ENCODE peak calls at places on chromosomes 6 and 20, in six cellular contexts. U is right lobe of liver; F is GM10248; N is SW 1271; Z is stimulated activated naive CD8-positive, alpha-beta T cell treated with anti-CD3 and anti-CD28 coated beads, Interleukin-15, Interleukin-2, amounts not matched to agents 100 U/mL and 50 U/mL, for 24 hours; H is HTR-8/SVneo. K is an unnamed sample.

GRCh38 chr6:156731436-156731835 is 45.7 kb upstream of the ARID1B start:
- DNase-seq in F (no peak), U (no peak), N (peak; percentile 49), H (no peak), Z (no peak), K (peak; percentile 10)

GRCh38 chr6:106870069-106870468 is 104.5 kb downstream of the CD24 start:
- DNase-seq in H (peak; percentile 64), N (peak; percentile 31), F (no peak), Z (no peak), U (no peak), K (no peak)

GRCh38 chr20:24811020-24811419 is 138.0 kb upstream of the CST7 start:
- DNase-seq in U (no peak), N (no peak), H (no peak), F (no peak), Z (no peak), K (no peak)

GRCh38 chr20:50514750-50515149 is 4.6 kb downstream of the PTPN1 start:
- DNase-seq in N (no peak), Z (no peak), H (no peak), F (no peak), U (no peak), K (peak; percentile 32)

GRCh38 chr6:44524491-44525227 is 137.2 kb downstream of the CDC5L start:
- DNase-seq in U (no peak), Z (no peak), F (no peak), N (no peak), H (no peak), K (no peak)

GRCh38 chr6:108872001-108872974 is 24.1 kb downstream of the ARMC2 start:
- DNase-seq in F (no peak), U (no peak), N (no peak), Z (peak; percentile 20), H (no peak), K (no peak)

GRCh38 chr6:165847407-165848098 is 184.5 kb upstream of the PDE10A start:
- DNase-seq in U (no peak), N (no peak), Z (no peak), F (no peak), H (no peak), K (peak; percentile 15)

GRCh38 chr6:21596379-21597242 is 3.1 kb downstream of the SOX4 start:
- DNase-seq in Z (peak; percentile 39), F (peak; percentile 39), H (no peak), U (peak; percentile 66), N (peak; percentile 78), K (peak; percentile 55)

GRCh38 chr20:41249371-41249770 is 68.2 kb downstream of the ZHX3 start:
- DNase-seq in N (peak; percentile 16), F (peak; percentile 45), U (no peak), H (peak; percentile 49), Z (no peak), K (no peak)

GRCh38 chr6:152070556-152070955 is 263.1 kb downstream of the ESR1 start:
- DNase-seq in Z (no peak), U (no peak), N (no peak), F (no peak), H (no peak), K (no peak)

GRCh38 chr6:167494698-167495435 is 170.0 kb downstream of the TTLL2 start:
- DNase-seq in U (no peak), Z (no peak), H (no peak), F (no peak), N (no peak), K (no peak)

GRCh38 chr20:57528148-57528547 is 3.2 kb upstream of the CTCFL start:
- DNase-seq in N (no peak), Z (no peak), U (no peak), H (no peak), F (no peak), K (no peak)

GRCh38 chr6:43760799-43761168 is 9.2 kb upstream of the VEGFA start:
- DNase-seq in U (no peak), F (no peak), H (no peak), N (no peak), Z (no peak), K (no peak)

GRCh38 chr6:75290558-75290957 is 6.0 kb upstream of the TMEM30A start:
- DNase-seq in H (no peak), Z (no peak), F (no peak), N (no peak), U (no peak), K (no peak)

GRCh38 chr6:3382399-3383279 is 74.2 kb downstream of the SLC22A23 start:
- DNase-seq in U (no peak), F (no peak), H (no peak), Z (no peak), N (no peak), K (no peak)

GRCh38 chr6:15515226-15515625 is 147.6 kb downstream of the DTNBP1 start:
- DNase-seq in N (no peak), U (no peak), H (no peak), F (no peak), Z (no peak), K (no peak)

GRCh38 chr6:148800535-148800934 is 53.7 kb downstream of the UST start:
- DNase-seq in N (no peak), U (no peak), Z (no peak), H (no peak), F (no peak), K (no peak)

GRCh38 chr6:17470953-17471335 is 77.5 kb downstream of the CAP2 start:
- DNase-seq in U (no peak), H (no peak), N (no peak), Z (no peak), F (no peak), K (no peak)

GRCh38 chr6:13250703-13251102 is 77.6 kb downstream of the TBC1D7 start:
- DNase-seq in H (no peak), U (no peak), F (no peak), Z (no peak), N (no peak), K (no peak)

GRCh38 chr6:72250664-72251063 is 364.3 kb downstream of the RIMS1 start:
- DNase-seq in F (no peak), H (no peak), Z (no peak), N (no peak), U (no peak), K (no peak)

GRCh38 chr6:111972714-111973678 is 80.9 kb upstream of the CCN6 start:
- DNase-seq in N (peak; percentile 69), Z (peak; percentile 63), U (no peak), H (peak; percentile 55), F (no peak), K (peak; percentile 80)

K was measured in activated CD4-positive, alpha-beta T cell treated with anti-CD3 and anti-CD28 coated beads for 36 hours.